ENCODE peak calls at places on chromosomes 11 and 22, in ten cellular contexts. C is fibroblast of villous mesenchyme; G is stimulated activated CD4-positive, alpha-beta T cell treated with anti-CD3 and anti-CD28 coated beads, Interleukin-2, amount 100 ng/mL, for 48 hours; B is T1000; Z is EL; Y is central memory CD4-positive, alpha-beta T cell; M is dorsolateral prefrontal cortex; J is activated CD4-positive, alpha-beta T cell treated with anti-CD3 and anti-CD28 coated beads for 36 hours; H is NCI-H1105 treated with DMSO at 0.1 percent for 48 hours; N is HFFc6. U is an unnamed sample.

GRCh38 chr11:31870609-31871309 is 59.6 kb upstream of the PAX6 start:
- DNase-seq in G (peak), M (peak), J (peak), Y (peak), H (peak), Z (peak), N (no peak), B (no peak), C (peak), U (peak)

GRCh38 chr22:26461188-26461810 is 22.3 kb downstream of the HPS4 start:
- DNase-seq in M (peak), Z (peak), J (peak), Y (no peak), C (peak), H (peak), B (no peak), G (peak), N (peak), U (peak)

GRCh38 chr22:30890689-30891442 is 77.7 kb downstream of the MORC2 start:
- DNase-seq in J (peak), N (peak), H (no peak), Y (peak), C (peak), Z (peak), G (peak), M (peak), B (no peak), U (peak)

GRCh38 chr11:2789331-2789730 is 89.5 kb upstream of the KCNQ1OT1 start:
- DNase-seq in J (peak), N (no peak), Z (no peak), C (no peak), H (no peak), Y (no peak), B (no peak), G (no peak), M (no peak), U (no peak)

GRCh38 chr11:18715476-18715875 is 10.5 kb downstream of the IGSF22 start:
- DNase-seq in M (no peak), Y (no peak), Z (no peak), J (no peak), C (no peak), H (no peak), N (no peak), B (no peak), G (no peak), U (no peak)

GRCh38 chr11:17719940-17720795 is 797 bp downstream of the MYOD1 start:
- DNase-seq in B (no peak), M (no peak), G (no peak), C (peak), J (peak), Y (no peak), Z (peak), N (no peak), H (peak), U (peak)

GRCh38 chr22:22045576-22046335 is 63.2 kb upstream of the TOP3B start:
- DNase-seq in N (no peak), J (no peak), M (no peak), Z (no peak), G (no peak), H (no peak), Y (no peak), C (no peak), B (no peak), U (no peak)

GRCh38 chr22:33787645-33788456 is 132.4 kb downstream of the LARGE1 start:
- DNase-seq in Y (no peak), B (no peak), M (no peak), C (no peak), Z (no peak), J (no peak), H (no peak), N (no peak), G (no peak), U (peak)

GRCh38 chr11:82174610-82175009 is 559.1 kb downstream of the FAM181B start:
- DNase-seq in H (no peak), Y (no peak), C (no peak), N (no peak), Z (no peak), B (no peak), J (no peak), G (no peak), M (no peak), U (peak)

GRCh38 chr22:48223488-48224190 is 1461.2 kb downstream of the TBC1D22A start:
- DNase-seq in H (no peak), C (no peak), N (no peak), Y (no peak), G (no peak), B (no peak), Z (no peak), J (no peak), M (peak), U (no peak)

GRCh38 chr11:43072096-43072495 is 239.7 kb upstream of the API5 start:
- DNase-seq in B (no peak), G (no peak), C (no peak), N (no peak), Z (no peak), M (no peak), Y (no peak), J (no peak), H (no peak), U (no peak)

GRCh38 chr11:76796511-76797203 is 13.5 kb downstream of the TSKU start:
- DNase-seq in N (no peak), M (no peak), Z (no peak), G (no peak), C (no peak), B (no peak), Y (no peak), J (no peak), H (no peak), U (no peak)

GRCh38 chr11:91932151-91932821 is 292.3 kb upstream of the FAT3 start:
- DNase-seq in Z (peak), J (no peak), Y (no peak), G (no peak), C (peak), N (peak), M (no peak), H (no peak), B (no peak), U (no peak)

GRCh38 chr22:43050995-43051394 is 36.0 kb upstream of the PACSIN2 start:
- DNase-seq in H (no peak), Z (no peak), J (no peak), M (no peak), Y (no peak), G (no peak), N (no peak), B (no peak), C (no peak), U (no peak)

GRCh38 chr11:86632499-86633269 is 39.7 kb downstream of the ME3 start:
- DNase-seq in G (peak), M (no peak), H (no peak), J (peak), C (peak), Y (no peak), N (peak), Z (peak), B (peak), U (peak)

GRCh38 chr22:38316340-38317236 is 645 bp downstream of the CSNK1E start:
- DNase-seq in Z (peak), M (peak), B (peak), C (peak), G (peak), J (peak), N (peak), H (peak), Y (peak), U (peak)

GRCh38 chr11:19962795-19963163 is 197.5 kb downstream of the DBX1 start:
- DNase-seq in G (no peak), C (peak), J (no peak), H (no peak), Y (no peak), B (no peak), M (no peak), N (peak), Z (peak), U (peak)

GRCh38 chr11:80167766-80168165 is 726.9 kb upstream of the TENM4 start:
- DNase-seq in C (no peak), Y (no peak), N (peak), H (no peak), B (no peak), M (no peak), Z (peak), G (no peak), J (no peak), U (no peak)

GRCh38 chr11:116840746-116841296 is 3.4 kb upstream of the APOA1 start:
- DNase-seq in H (no peak), G (no peak), M (no peak), J (no peak), C (no peak), B (no peak), Y (no peak), N (no peak), Z (no peak), U (no peak)

GRCh38 chr11:58027341-58027740 is 3.4 kb upstream of the OR6Q1 start:
- DNase-seq in M (no peak), C (peak), N (peak), B (no peak), Y (no peak), H (no peak), Z (peak), G (no peak), J (no peak), U (no peak)

GRCh38 chr11:45599161-45599943 is 66.1 kb downstream of the CHST1 start:
- DNase-seq in B (no peak), N (no peak), M (no peak), C (no peak), H (no peak), Y (no peak), J (no peak), G (no peak), Z (no peak), U (no peak)